ENCODE peak calls at places on chromosomes 7 and 10, in four cellular contexts. One of them, this sample, is unnamed.

GRCh38 chr7:136079066-136079465 is 101.9 kb upstream of the MTPN start:
- DNase-seq in GM12878: no peak
- DNase-seq in K562: no peak
- DNase-seq in A549: no peak
- DNase-seq in this sample: no peak

GRCh38 chr7:85875398-85875797 is 688.5 kb upstream of the SEMA3D start:
- DNase-seq in K562: no peak
- DNase-seq in A549: no peak
- DNase-seq in GM12878: no peak
- DNase-seq in this sample: no peak

GRCh38 chr10:60425392-60426110 is 35.9 kb upstream of the ANK3 start:
- DNase-seq in A549: no peak
- DNase-seq in K562: no peak
- DNase-seq in GM12878: no peak
- DNase-seq in this sample: peak

GRCh38 chr10:125028291-125028867 is 86.5 kb downstream of the ZRANB1 start:
- DNase-seq in GM12878: no peak
- DNase-seq in A549: no peak
- DNase-seq in K562: no peak
- DNase-seq in this sample: peak

GRCh38 chr10:27223964-27224363 is 16.6 kb downstream of the ACBD5 start:
- DNase-seq in K562: peak
- DNase-seq in GM12878: no peak
- DNase-seq in A549: no peak
- DNase-seq in this sample: peak

GRCh38 chr7:65371468-65371867 is 2.2 kb upstream of the ZNF92 start:
- DNase-seq in K562: no peak
- DNase-seq in GM12878: no peak
- DNase-seq in A549: no peak
- DNase-seq in this sample: no peak

GRCh38 chr7:5827755-5828154 is 46.3 kb upstream of the RNF216 start:
- DNase-seq in GM12878: no peak
- DNase-seq in A549: no peak
- DNase-seq in K562: peak
- DNase-seq in this sample: no peak

GRCh38 chr7:33776791-33777190 is 128.5 kb upstream of the BMPER start:
- DNase-seq in GM12878: no peak
- DNase-seq in K562: no peak
- DNase-seq in A549: no peak
- DNase-seq in this sample: peak

GRCh38 chr7:45890125-45890901 is 2.0 kb downstream of the IGFBP1 start:
- DNase-seq in K562: no peak
- DNase-seq in A549: no peak
- DNase-seq in GM12878: no peak
- DNase-seq in this sample: no peak

GRCh38 chr10:121608669-121609190 is 10.5 kb upstream of the FGFR2 start:
- DNase-seq in GM12878: no peak
- DNase-seq in K562: peak
- DNase-seq in A549: peak
- DNase-seq in this sample: no peak

GRCh38 chr7:23430902-23431259 is 39.4 kb downstream of the IGF2BP3 start:
- DNase-seq in GM12878: no peak
- DNase-seq in A549: no peak
- DNase-seq in K562: no peak
- DNase-seq in this sample: no peak

GRCh38 chr10:1110674-1111119 is 54.5 kb downstream of the WDR37 start:
- DNase-seq in A549: no peak
- DNase-seq in K562: no peak
- DNase-seq in GM12878: no peak
- DNase-seq in this sample: no peak

GRCh38 chr10:9545073-9545472 is 1472.6 kb upstream of the CELF2 start:
- DNase-seq in GM12878: no peak
- DNase-seq in K562: no peak
- DNase-seq in A549: no peak
- DNase-seq in this sample: no peak

GRCh38 chr7:98354052-98354451 is 46.8 kb downstream of the BAIAP2L1 start:
- DNase-seq in A549: no peak
- DNase-seq in K562: no peak
- DNase-seq in GM12878: no peak
- DNase-seq in this sample: no peak

GRCh38 chr7:64951250-64951848 is 39.5 kb downstream of the ZNF117 start:
- DNase-seq in A549: peak
- DNase-seq in GM12878: peak
- DNase-seq in K562: peak
- DNase-seq in this sample: peak

GRCh38 chr7:157347217-157347904 is 10.6 kb downstream of the DNAJB6 start:
- DNase-seq in K562: no peak
- DNase-seq in A549: no peak
- DNase-seq in GM12878: no peak
- DNase-seq in this sample: peak

GRCh38 chr10:11560076-11560709 is 51.3 kb downstream of the USP6NL start:
- DNase-seq in K562: no peak
- DNase-seq in A549: no peak
- DNase-seq in GM12878: peak
- DNase-seq in this sample: peak

GRCh38 chr10:131656009-131656408 is 244.8 kb upstream of the PPP2R2D start:
- DNase-seq in GM12878: no peak
- DNase-seq in A549: no peak
- DNase-seq in K562: no peak
- DNase-seq in this sample: no peak

GRCh38 chr10:25024528-25024927 is 8.1 kb downstream of the THNSL1 start:
- DNase-seq in A549: no peak
- DNase-seq in K562: no peak
- DNase-seq in GM12878: no peak
- DNase-seq in this sample: no peak

GRCh38 chr10:13631594-13631993 is 44.8 kb downstream of the PRPF18 start:
- DNase-seq in K562: no peak
- DNase-seq in A549: no peak
- DNase-seq in GM12878: no peak
- DNase-seq in this sample: no peak

GRCh38 chr10:11205026-11205772 is 187.5 kb downstream of the CELF2 start:
- DNase-seq in GM12878: no peak
- DNase-seq in K562: no peak
- DNase-seq in A549: no peak
- DNase-seq in this sample: peak

DNA sequence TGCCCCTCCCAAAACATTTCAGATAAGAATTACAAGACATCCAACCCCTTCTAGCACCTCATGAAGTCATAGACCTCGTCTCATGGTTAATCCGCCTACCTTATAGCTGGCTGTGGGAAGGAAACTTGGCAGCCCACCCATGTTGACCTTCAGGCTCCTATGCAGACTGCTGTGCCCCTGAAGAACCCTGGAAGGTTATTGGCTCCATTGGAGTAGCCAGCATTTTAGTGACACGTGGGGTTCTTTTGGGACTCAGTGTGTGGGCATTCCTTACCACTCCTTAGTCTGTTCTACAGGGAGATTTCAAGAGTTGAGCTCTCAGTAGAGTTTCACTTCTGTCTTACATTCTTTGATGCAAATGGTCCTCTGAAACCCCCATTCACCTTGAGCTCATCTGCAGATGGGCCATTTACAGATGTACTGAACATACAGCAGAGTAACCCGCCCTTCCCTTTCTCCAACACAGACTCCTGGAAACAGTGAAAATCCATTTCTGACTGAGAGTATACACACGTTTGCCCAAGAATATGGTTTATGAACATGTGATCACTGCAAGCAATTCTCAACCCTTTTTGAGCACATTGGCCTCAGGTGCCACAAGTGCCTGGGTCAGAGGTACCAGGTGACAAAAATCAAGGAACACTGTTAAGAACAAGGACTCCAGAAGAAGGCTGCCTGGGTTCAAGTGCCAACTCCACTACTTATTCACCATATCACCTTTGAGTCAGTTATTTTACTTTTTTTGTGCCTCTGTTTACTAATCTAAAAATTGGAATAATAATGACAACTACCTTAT is 54.0 kb upstream of the HECW1 start:
- DNase-seq in A549: no peak
- DNase-seq in K562: no peak
- DNase-seq in GM12878: peak
- DNase-seq in this sample: no peak
- H3K4me3 ChIP-seq in A549: peak
- H3K4me3 ChIP-seq in K562: peak
- H3K4me3 ChIP-seq in GM12878: no peak
- H3K4me3 ChIP-seq in this sample: no peak

GRCh38 chr7:82362129-82362528 is 81.4 kb downstream of the CACNA2D1 start:
- DNase-seq in GM12878: no peak
- DNase-seq in K562: no peak
- DNase-seq in A549: no peak
- DNase-seq in this sample: peak
- TF ChIP-seq ELK1 in GM12878: no peak
- TF ChIP-seq ELK1 in K562: no peak
- TF ChIP-seq ELK1 in A549: no peak
- TF ChIP-seq ELK1 in this sample: no peak

GRCh38 chr10:23399701-23400144 is 39.2 kb upstream of the OTUD1 start:
- DNase-seq in A549: no peak
- DNase-seq in K562: no peak
- DNase-seq in GM12878: no peak
- DNase-seq in this sample: peak
- H3K4me3 ChIP-seq in A549: no peak
- H3K4me3 ChIP-seq in K562: no peak
- H3K4me3 ChIP-seq in GM12878: no peak
- H3K4me3 ChIP-seq in this sample: no peak

GRCh38 chr7:38628630-38629385 is 2.4 kb downstream of the AMPH start:
- DNase-seq in K562: no peak
- DNase-seq in GM12878: no peak
- DNase-seq in A549: no peak
- DNase-seq in this sample: peak
- TF ChIP-seq ELK1 in K562: no peak
- TF ChIP-seq ELK1 in GM12878: no peak
- TF ChIP-seq ELK1 in A549: no peak
- TF ChIP-seq ELK1 in this sample: no peak

GRCh38 chr7:12397671-12398070 is 6.0 kb downstream of the VWDE start:
- DNase-seq in K562: no peak
- DNase-seq in A549: no peak
- DNase-seq in GM12878: no peak
- DNase-seq in this sample: no peak

GRCh38 chr7:12403287-12404181 is at the start of gene VWDE:
- DNase-seq in GM12878: no peak
- DNase-seq in A549: peak
- DNase-seq in K562: peak
- DNase-seq in this sample: no peak

GRCh38 chr7:12398186-12398585 is 5.5 kb downstream of the VWDE start:
- DNase-seq in GM12878: no peak
- DNase-seq in K562: no peak
- DNase-seq in A549: no peak
- DNase-seq in this sample: no peak

GRCh38 chr7:12401538-12402364 is 1.9 kb downstream of the VWDE start:
- DNase-seq in GM12878: no peak
- DNase-seq in A549: no peak
- DNase-seq in K562: no peak
- DNase-seq in this sample: no peak

GRCh38 chr7:12402365-12402725 is 1.3 kb downstream of the VWDE start:
- DNase-seq in K562: no peak
- DNase-seq in GM12878: no peak
- DNase-seq in A549: no peak
- DNase-seq in this sample: no peak
- H3K4me3 ChIP-seq in K562: peak
- H3K4me3 ChIP-seq in GM12878: no peak
- H3K4me3 ChIP-seq in A549: no peak
- H3K4me3 ChIP-seq in this sample: no peak

GRCh38 chr10:63094405-63094804 is 38.7 kb upstream of the NRBF2 start:
- DNase-seq in K562: no peak
- DNase-seq in GM12878: no peak
- DNase-seq in A549: no peak
- DNase-seq in this sample: no peak

DNA sequence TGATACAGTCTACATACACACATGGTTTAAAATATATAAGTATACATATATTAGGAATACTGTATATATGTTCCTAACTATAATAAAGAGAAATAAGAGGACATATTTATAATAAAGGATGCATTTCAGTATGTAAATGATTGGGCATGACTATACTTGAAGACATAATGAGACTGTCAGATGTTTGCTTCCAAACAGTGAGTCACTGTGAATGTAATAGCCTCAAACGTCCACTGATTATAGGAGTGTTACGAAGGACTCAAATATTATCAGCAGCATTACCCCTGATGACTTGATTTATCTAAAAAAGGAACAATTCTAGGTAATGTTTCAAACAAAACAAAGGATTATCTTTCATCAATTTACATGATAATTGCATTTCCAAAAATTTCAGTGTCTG is 39.9 kb upstream of the NRBF2 start:
- DNase-seq in GM12878: no peak
- DNase-seq in K562: no peak
- DNase-seq in A549: no peak
- DNase-seq in this sample: peak
- TF ChIP-seq ELK1 in GM12878: no peak
- TF ChIP-seq ELK1 in K562: no peak
- TF ChIP-seq ELK1 in A549: no peak
- TF ChIP-seq ELK1 in this sample: no peak

GRCh38 chr10:14671383-14671782 is 103.3 kb downstream of the FAM107B start:
- DNase-seq in K562: no peak
- DNase-seq in A549: peak
- DNase-seq in GM12878: no peak
- DNase-seq in this sample: no peak
- H3K4me3 ChIP-seq in K562: no peak
- H3K4me3 ChIP-seq in A549: peak
- H3K4me3 ChIP-seq in GM12878: no peak
- H3K4me3 ChIP-seq in this sample: no peak

GRCh38 chr10:51057925-51058324 is 16.4 kb upstream of the PRKG1 start:
- DNase-seq in GM12878: no peak
- DNase-seq in K562: no peak
- DNase-seq in A549: no peak
- DNase-seq in this sample: no peak

GRCh38 chr10:51063166-51063565 is 11.1 kb upstream of the PRKG1 start:
- DNase-seq in GM12878: no peak
- DNase-seq in A549: no peak
- DNase-seq in K562: no peak
- DNase-seq in this sample: no peak

DNA sequence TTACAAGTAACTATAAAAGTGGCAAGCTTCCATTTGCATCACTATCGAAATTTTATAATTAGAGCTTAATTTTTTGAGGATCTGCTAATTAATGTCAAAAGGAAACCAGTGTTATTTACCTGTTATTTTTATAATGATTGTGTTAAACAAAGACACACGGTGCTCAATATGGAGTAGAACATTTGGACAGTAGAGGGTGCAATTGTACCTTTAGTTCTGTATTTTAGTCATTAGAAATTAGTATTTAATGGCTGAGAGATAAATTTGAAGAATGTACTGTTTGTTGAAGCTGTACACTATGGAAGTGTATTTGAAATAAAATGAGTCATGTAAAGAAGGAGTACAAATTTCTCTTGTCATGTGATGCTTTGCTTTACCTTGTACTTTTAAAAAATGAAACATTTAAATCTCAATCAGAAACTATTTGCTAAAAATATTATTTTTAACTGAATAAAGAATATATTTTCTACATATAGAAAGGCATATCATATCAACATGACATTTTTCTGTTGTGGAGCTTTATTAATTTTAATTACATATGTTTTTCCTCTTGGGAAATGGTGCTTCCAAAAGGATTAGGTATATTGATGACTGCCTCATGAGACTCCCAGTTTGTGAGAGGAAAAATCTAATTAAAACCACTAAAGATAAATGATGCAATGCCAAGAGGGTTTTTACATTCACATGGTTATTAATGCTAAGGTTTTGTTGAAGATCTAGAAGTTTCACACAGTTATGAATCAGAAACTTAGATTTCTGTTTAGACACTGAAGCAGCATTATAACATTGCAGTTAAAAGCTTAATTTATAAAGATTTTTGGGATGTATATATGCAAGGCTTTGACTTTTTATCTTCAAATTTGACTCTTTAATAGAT is 10.4 kb upstream of the PRKG1 start:
- DNase-seq in A549: no peak
- DNase-seq in K562: no peak
- DNase-seq in GM12878: no peak
- DNase-seq in this sample: peak
- TF ChIP-seq ELK1 in A549: no peak
- TF ChIP-seq ELK1 in K562: no peak
- TF ChIP-seq ELK1 in GM12878: no peak
- TF ChIP-seq ELK1 in this sample: no peak